ENCODE peak calls at places on chromosome 22, in five cellular contexts. One of them, this sample, is unnamed.

GRCh38 chr22:30802202-30803166 is 107.8 kb downstream of the OSBP2 start:
- DNase-seq in uterus: peak
- DNase-seq in GM12865: peak
- DNase-seq in astrocyte: peak
- DNase-seq in colonic mucosa: peak
- DNase-seq in this sample: peak

GRCh38 chr22:48318173-48318572 is 1509.5 kb downstream of the BRD1 start:
- DNase-seq in GM12865: no peak
- DNase-seq in astrocyte: no peak
- DNase-seq in uterus: no peak
- DNase-seq in colonic mucosa: no peak
- DNase-seq in this sample: no peak

GRCh38 chr22:47162865-47163264 is 400.4 kb downstream of the TBC1D22A start:
- DNase-seq in GM12865: no peak
- DNase-seq in colonic mucosa: no peak
- DNase-seq in uterus: peak
- DNase-seq in astrocyte: no peak
- DNase-seq in this sample: no peak

GRCh38 chr22:26835929-26836528 is 178.6 kb downstream of the MIAT start:
- DNase-seq in colonic mucosa: peak
- DNase-seq in GM12865: peak
- DNase-seq in uterus: peak
- DNase-seq in astrocyte: no peak
- DNase-seq in this sample: peak

GRCh38 chr22:40534379-40535188 is 101.9 kb downstream of the MRTFA start:
- DNase-seq in astrocyte: peak
- DNase-seq in colonic mucosa: no peak
- DNase-seq in GM12865: peak
- DNase-seq in uterus: no peak
- DNase-seq in this sample: peak

GRCh38 chr22:31233001-31233400 is 20.9 kb downstream of the LIMK2 start:
- DNase-seq in GM12865: no peak
- DNase-seq in colonic mucosa: no peak
- DNase-seq in astrocyte: no peak
- DNase-seq in uterus: no peak
- DNase-seq in this sample: no peak

GRCh38 chr22:46797355-46797754 is 34.9 kb downstream of the TBC1D22A start:
- DNase-seq in astrocyte: no peak
- DNase-seq in uterus: no peak
- DNase-seq in GM12865: peak
- DNase-seq in colonic mucosa: no peak
- DNase-seq in this sample: peak

GRCh38 chr22:33035276-33035863 is 22.8 kb downstream of the SYN3 start:
- DNase-seq in astrocyte: no peak
- DNase-seq in uterus: no peak
- DNase-seq in colonic mucosa: no peak
- DNase-seq in GM12865: no peak
- DNase-seq in this sample: no peak

GRCh38 chr22:28243539-28243938 is 324.5 kb upstream of the PITPNB start:
- DNase-seq in colonic mucosa: no peak
- DNase-seq in astrocyte: peak
- DNase-seq in GM12865: no peak
- DNase-seq in uterus: no peak
- DNase-seq in this sample: peak

GRCh38 chr22:18032455-18033101 is 8.2 kb upstream of the MICAL3 start:
- DNase-seq in astrocyte: peak
- DNase-seq in uterus: peak
- DNase-seq in GM12865: no peak
- DNase-seq in colonic mucosa: no peak
- DNase-seq in this sample: peak

GRCh38 chr22:30607300-30607930 is 441 bp downstream of the TCN2 start:
- DNase-seq in astrocyte: no peak
- DNase-seq in colonic mucosa: no peak
- DNase-seq in GM12865: no peak
- DNase-seq in uterus: no peak
- DNase-seq in this sample: no peak

GRCh38 chr22:17601031-17601430 is 27.5 kb downstream of the ATP6V1E1 start:
- DNase-seq in GM12865: no peak
- DNase-seq in uterus: no peak
- DNase-seq in astrocyte: no peak
- DNase-seq in colonic mucosa: no peak
- DNase-seq in this sample: no peak

GRCh38 chr22:48428556-48429371 is 1398.9 kb downstream of the BRD1 start:
- DNase-seq in GM12865: no peak
- DNase-seq in astrocyte: peak
- DNase-seq in colonic mucosa: no peak
- DNase-seq in uterus: no peak
- DNase-seq in this sample: no peak

GRCh38 chr22:45688606-45689080 is 17.0 kb downstream of the ATXN10 start:
- DNase-seq in astrocyte: peak
- DNase-seq in colonic mucosa: no peak
- DNase-seq in uterus: no peak
- DNase-seq in GM12865: no peak
- DNase-seq in this sample: peak

GRCh38 chr22:43376765-43377485 is 33.8 kb upstream of the SCUBE1 start:
- DNase-seq in uterus: no peak
- DNase-seq in GM12865: peak
- DNase-seq in astrocyte: peak
- DNase-seq in colonic mucosa: no peak
- DNase-seq in this sample: no peak

GRCh38 chr22:16866167-16866566 is 41.0 kb upstream of the XKR3 start:
- DNase-seq in GM12865: no peak
- DNase-seq in colonic mucosa: no peak
- DNase-seq in astrocyte: no peak
- DNase-seq in uterus: no peak
- DNase-seq in this sample: peak

GRCh38 chr22:33438273-33438672 is 380.1 kb upstream of the SYN3 start:
- DNase-seq in uterus: peak
- DNase-seq in astrocyte: peak
- DNase-seq in GM12865: peak
- DNase-seq in colonic mucosa: no peak
- DNase-seq in this sample: peak

GRCh38 chr22:46147061-46147460 is 3.3 kb upstream of the PPARA start:
- DNase-seq in GM12865: no peak
- DNase-seq in colonic mucosa: no peak
- DNase-seq in uterus: no peak
- DNase-seq in astrocyte: no peak
- DNase-seq in this sample: no peak

GRCh38 chr22:32904044-32904443 is 102.5 kb downstream of the TIMP3 start:
- DNase-seq in GM12865: peak
- DNase-seq in astrocyte: peak
- DNase-seq in uterus: peak
- DNase-seq in colonic mucosa: peak
- DNase-seq in this sample: peak

GRCh38 chr22:29971607-29972006 is 88.6 kb downstream of the MTMR3 start:
- DNase-seq in astrocyte: no peak
- DNase-seq in uterus: no peak
- DNase-seq in colonic mucosa: no peak
- DNase-seq in GM12865: no peak
- DNase-seq in this sample: no peak

GRCh38 chr22:31093956-31094622 is 13.0 kb downstream of the SMTN start:
- DNase-seq in astrocyte: no peak
- DNase-seq in uterus: peak
- DNase-seq in colonic mucosa: no peak
- DNase-seq in GM12865: no peak
- DNase-seq in this sample: no peak

GRCh38 chr22:43996170-43996980 is 27.7 kb upstream of the PARVB start:
- DNase-seq in uterus: peak
- DNase-seq in colonic mucosa: peak
- DNase-seq in astrocyte: no peak
- DNase-seq in GM12865: peak
- DNase-seq in this sample: no peak

GRCh38 chr22:29523761-29524160 is 29.8 kb downstream of the THOC5 start:
- DNase-seq in astrocyte: no peak
- DNase-seq in GM12865: no peak
- DNase-seq in uterus: no peak
- DNase-seq in colonic mucosa: no peak
- DNase-seq in this sample: no peak

DNA sequence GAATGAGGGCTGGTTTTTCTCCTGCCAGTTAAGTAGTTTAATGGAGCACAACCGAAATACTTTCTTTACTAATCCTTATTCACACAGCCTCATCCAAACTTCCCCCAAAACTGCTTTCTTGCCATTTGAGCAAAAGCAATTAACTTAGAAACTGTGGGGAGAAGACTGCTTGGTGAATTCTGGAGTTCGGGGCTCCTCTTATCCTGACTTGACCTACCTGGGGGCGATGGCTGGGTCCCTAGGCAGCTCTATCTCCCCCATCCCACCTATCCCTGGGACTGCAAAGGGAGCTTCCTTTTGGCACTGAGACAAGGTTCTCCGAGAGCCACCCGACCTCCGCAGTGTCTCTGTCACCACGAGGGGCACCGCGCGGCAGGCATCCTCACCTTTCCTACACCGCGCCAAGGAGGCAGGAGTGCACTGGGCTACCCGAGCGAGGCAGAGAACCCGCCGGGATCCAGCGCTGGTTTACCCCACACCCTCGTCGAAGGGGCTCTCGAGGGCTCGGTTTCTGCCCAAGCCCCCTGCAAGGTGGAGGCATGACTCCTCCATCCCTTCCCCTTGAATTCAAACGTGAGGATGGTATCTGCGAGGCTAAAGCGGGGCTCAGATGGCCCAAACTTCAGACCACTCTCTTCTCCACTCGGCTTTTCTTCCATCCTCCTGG is 731 bp downstream of the DESI1 start:
- DNase-seq in uterus: peak
- DNase-seq in colonic mucosa: peak
- DNase-seq in GM12865: peak
- DNase-seq in astrocyte: no peak
- DNase-seq in this sample: no peak
- TF ChIP-seq CTCF in uterus: no peak
- TF ChIP-seq CTCF in colonic mucosa: no peak
- TF ChIP-seq CTCF in GM12865: no peak
- TF ChIP-seq CTCF in astrocyte: no peak
- TF ChIP-seq CTCF in this sample: no peak

DNA sequence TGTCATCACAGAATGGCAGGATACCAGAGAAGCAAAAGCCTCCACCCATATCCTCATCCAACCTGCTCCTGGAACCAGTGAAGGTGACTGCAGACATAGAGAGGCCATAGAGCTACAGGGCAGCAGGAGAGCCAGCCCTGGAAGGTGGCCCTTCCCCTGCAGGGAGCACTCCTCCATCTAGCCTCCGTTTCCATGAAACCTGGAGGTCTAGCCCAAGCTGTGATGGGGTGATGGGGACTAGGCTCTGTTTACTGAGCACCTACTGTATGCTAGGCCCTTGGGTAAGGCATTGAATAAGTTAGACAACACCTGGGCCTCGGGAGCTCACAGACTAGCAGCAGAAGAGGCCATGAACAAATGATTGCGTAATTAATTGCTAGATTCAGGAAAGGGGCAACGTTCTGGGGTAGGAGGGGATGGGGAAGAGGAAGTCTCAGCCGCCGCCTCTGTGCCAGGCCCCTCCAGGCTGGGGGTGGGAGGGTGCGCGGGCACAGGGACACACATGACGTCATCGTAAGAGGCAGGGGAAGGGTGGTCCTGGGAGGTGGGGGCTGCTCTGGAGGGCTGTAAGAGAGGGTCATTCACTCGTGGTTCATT is 784 bp upstream of the SYNGR1 start:
- DNase-seq in GM12865: no peak
- DNase-seq in astrocyte: no peak
- DNase-seq in colonic mucosa: no peak
- DNase-seq in uterus: peak
- DNase-seq in this sample: no peak
- H3K4me3 ChIP-seq in GM12865: peak
- H3K4me3 ChIP-seq in astrocyte: peak
- H3K4me3 ChIP-seq in colonic mucosa: peak
- H3K4me3 ChIP-seq in uterus: peak
- H3K4me3 ChIP-seq in this sample: peak

GRCh38 chr22:42154731-42155543 is 24.3 kb upstream of the CYP2D6 start:
- DNase-seq in GM12865: no peak
- DNase-seq in astrocyte: no peak
- DNase-seq in colonic mucosa: no peak
- DNase-seq in uterus: no peak
- DNase-seq in this sample: no peak

GRCh38 chr22:42152661-42153270 is 22.2 kb upstream of the CYP2D6 start:
- DNase-seq in colonic mucosa: no peak
- DNase-seq in astrocyte: no peak
- DNase-seq in GM12865: no peak
- DNase-seq in uterus: no peak
- DNase-seq in this sample: no peak

GRCh38 chr22:42156121-42156520 is 25.5 kb upstream of the CYP2D6 start:
- DNase-seq in colonic mucosa: no peak
- DNase-seq in GM12865: no peak
- DNase-seq in astrocyte: no peak
- DNase-seq in uterus: no peak
- DNase-seq in this sample: no peak

GRCh38 chr22:42151924-42152635 is 21.5 kb upstream of the CYP2D6 start:
- DNase-seq in uterus: no peak
- DNase-seq in astrocyte: no peak
- DNase-seq in GM12865: no peak
- DNase-seq in colonic mucosa: no peak
- DNase-seq in this sample: no peak

DNA sequence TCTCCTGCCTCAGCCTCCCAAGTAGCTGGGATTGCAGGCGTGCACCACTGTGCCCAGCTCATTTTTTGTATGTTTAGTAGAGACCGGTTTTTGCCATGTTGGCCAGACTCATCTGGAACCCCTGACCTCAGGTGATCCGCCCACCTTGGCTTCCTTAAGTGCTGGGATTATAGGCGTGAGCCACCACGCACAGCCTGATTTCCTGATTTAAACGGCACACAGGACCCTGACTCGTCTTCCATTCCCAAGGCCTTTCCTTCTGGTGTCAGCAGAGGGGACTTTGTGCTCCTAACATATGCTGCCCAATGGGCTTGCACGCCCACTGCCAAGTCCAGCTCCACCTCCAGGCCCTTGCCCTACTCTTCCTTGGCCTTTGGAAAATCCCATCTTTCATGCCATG is 23.7 kb upstream of the CYP2D6 start:
- DNase-seq in colonic mucosa: no peak
- DNase-seq in GM12865: no peak
- DNase-seq in astrocyte: no peak
- DNase-seq in uterus: no peak
- DNase-seq in this sample: no peak
- TF ChIP-seq CTCF in colonic mucosa: no peak
- TF ChIP-seq CTCF in GM12865: no peak
- TF ChIP-seq CTCF in astrocyte: no peak
- TF ChIP-seq CTCF in uterus: no peak
- TF ChIP-seq CTCF in this sample: no peak

DNA sequence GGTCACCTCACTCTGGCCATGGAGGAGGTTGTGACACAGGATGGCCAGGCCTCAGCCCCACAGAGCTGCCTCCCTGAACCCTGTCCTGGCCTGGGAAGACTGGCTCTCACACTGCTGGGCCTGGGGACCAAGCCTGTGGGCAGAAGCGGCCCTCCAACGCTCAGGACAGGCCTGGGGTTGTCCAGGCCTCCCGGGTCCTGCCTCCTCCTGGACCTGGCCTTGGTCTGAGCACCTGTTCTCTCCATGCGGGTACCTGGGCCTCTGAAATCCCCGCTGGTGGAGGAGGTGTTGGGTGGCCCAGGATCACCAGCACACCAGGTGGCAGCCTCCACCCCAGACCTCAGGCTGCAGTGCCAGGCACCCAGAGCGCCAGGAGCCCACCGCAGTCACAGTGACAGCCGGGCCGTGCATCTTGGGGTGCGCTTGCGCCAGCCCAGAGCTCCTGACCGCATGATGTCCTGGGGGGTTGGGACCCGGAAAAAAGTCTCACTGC is 16.1 kb upstream of the PIM3 start:
- DNase-seq in uterus: no peak
- DNase-seq in colonic mucosa: no peak
- DNase-seq in GM12865: no peak
- DNase-seq in astrocyte: no peak
- DNase-seq in this sample: no peak
- H3K4me3 ChIP-seq in uterus: no peak
- H3K4me3 ChIP-seq in colonic mucosa: no peak
- H3K4me3 ChIP-seq in GM12865: no peak
- H3K4me3 ChIP-seq in astrocyte: no peak
- H3K4me3 ChIP-seq in this sample: no peak

This sample was measured in cardiac fibroblast.